ENCODE peak calls at places on chromosomes 7 and 10, in six cellular contexts. One of them, this sample, is unnamed.

GRCh38 chr10:60377955-60378354 is 11.7 kb downstream of the ANK3 start:
- DNase-seq in AG04449: no peak
- DNase-seq in spleen: no peak
- DNase-seq in coronary artery: no peak
- DNase-seq in breast epithelium: no peak
- DNase-seq in Peyer's patch: no peak
- DNase-seq in this sample: no peak

GRCh38 chr10:96565774-96566173 is 21.0 kb downstream of the TM9SF3 start:
- DNase-seq in AG04449: no peak
- DNase-seq in spleen: no peak
- DNase-seq in coronary artery: no peak
- DNase-seq in breast epithelium: no peak
- DNase-seq in Peyer's patch: no peak
- DNase-seq in this sample: peak; percentile 30

GRCh38 chr10:79070611-79071534 is 2.1 kb downstream of the ZMIZ1 start:
- DNase-seq in AG04449: no peak
- DNase-seq in spleen: peak; percentile 90
- DNase-seq in coronary artery: peak; percentile 98
- DNase-seq in breast epithelium: peak; percentile 91
- DNase-seq in Peyer's patch: peak; percentile 94
- DNase-seq in this sample: no peak

GRCh38 chr7:111076205-111076604 is 14.7 kb upstream of the LRRN3 start:
- DNase-seq in AG04449: no peak
- DNase-seq in spleen: no peak
- DNase-seq in coronary artery: no peak
- DNase-seq in breast epithelium: no peak
- DNase-seq in Peyer's patch: no peak
- DNase-seq in this sample: no peak

GRCh38 chr10:96690755-96691730 is 29.3 kb downstream of the PIK3AP1 start:
- DNase-seq in AG04449: no peak
- DNase-seq in spleen: no peak
- DNase-seq in coronary artery: no peak
- DNase-seq in breast epithelium: no peak
- DNase-seq in Peyer's patch: no peak
- DNase-seq in this sample: no peak

GRCh38 chr7:46007990-46008643 is 87.0 kb upstream of the IGFBP3 start:
- DNase-seq in AG04449: no peak
- DNase-seq in spleen: no peak
- DNase-seq in coronary artery: no peak
- DNase-seq in breast epithelium: no peak
- DNase-seq in Peyer's patch: no peak
- DNase-seq in this sample: no peak

GRCh38 chr7:1432411-1433082 is 26.7 kb downstream of the MICALL2 start:
- DNase-seq in AG04449: no peak
- DNase-seq in spleen: peak; percentile 94
- DNase-seq in coronary artery: peak; percentile 82
- DNase-seq in breast epithelium: peak; percentile 74
- DNase-seq in Peyer's patch: peak; percentile 88
- DNase-seq in this sample: no peak

GRCh38 chr10:17075975-17076374 is 53.6 kb downstream of the CUBN start:
- DNase-seq in AG04449: no peak
- DNase-seq in spleen: no peak
- DNase-seq in coronary artery: no peak
- DNase-seq in breast epithelium: no peak
- DNase-seq in Peyer's patch: no peak
- DNase-seq in this sample: no peak

GRCh38 chr7:41698726-41699125 is 4.2 kb downstream of the INHBA start:
- DNase-seq in AG04449: no peak
- DNase-seq in spleen: no peak
- DNase-seq in coronary artery: no peak
- DNase-seq in breast epithelium: no peak
- DNase-seq in Peyer's patch: no peak
- DNase-seq in this sample: no peak

GRCh38 chr10:45261946-45262345 is 53.5 kb downstream of the OR13A1 start:
- DNase-seq in AG04449: no peak
- DNase-seq in spleen: no peak
- DNase-seq in coronary artery: no peak
- DNase-seq in breast epithelium: no peak
- DNase-seq in Peyer's patch: no peak
- DNase-seq in this sample: no peak

GRCh38 chr10:89853796-89854195 is 152.4 kb downstream of the KIF20B start:
- DNase-seq in AG04449: no peak
- DNase-seq in spleen: no peak
- DNase-seq in coronary artery: no peak
- DNase-seq in breast epithelium: no peak
- DNase-seq in Peyer's patch: no peak
- DNase-seq in this sample: no peak

GRCh38 chr7:80711521-80711920 is 73.1 kb downstream of the CD36 start:
- DNase-seq in AG04449: no peak
- DNase-seq in spleen: no peak
- DNase-seq in coronary artery: no peak
- DNase-seq in breast epithelium: no peak
- DNase-seq in Peyer's patch: no peak
- DNase-seq in this sample: no peak

GRCh38 chr7:9507281-9507680 is 1073.9 kb downstream of the NXPH1 start:
- DNase-seq in AG04449: no peak
- DNase-seq in spleen: no peak
- DNase-seq in coronary artery: no peak
- DNase-seq in breast epithelium: no peak
- DNase-seq in Peyer's patch: no peak
- DNase-seq in this sample: no peak

GRCh38 chr7:1225462-1226154 is 7.1 kb upstream of the UNCX start:
- DNase-seq in AG04449: no peak
- DNase-seq in spleen: no peak
- DNase-seq in coronary artery: no peak
- DNase-seq in breast epithelium: no peak
- DNase-seq in Peyer's patch: no peak
- DNase-seq in this sample: no peak

GRCh38 chr7:73623798-73624668 is at the start of gene MLXIPL:
- DNase-seq in AG04449: no peak
- DNase-seq in spleen: peak; percentile 84
- DNase-seq in coronary artery: no peak
- DNase-seq in breast epithelium: peak; percentile 83
- DNase-seq in Peyer's patch: peak; percentile 93
- DNase-seq in this sample: no peak

GRCh38 chr7:101911800-101912705 is 94.6 kb downstream of the CUX1 start:
- DNase-seq in AG04449: no peak
- DNase-seq in spleen: peak; percentile 53
- DNase-seq in coronary artery: no peak
- DNase-seq in breast epithelium: no peak
- DNase-seq in Peyer's patch: peak; percentile 60
- DNase-seq in this sample: no peak

GRCh38 chr10:101207026-101207425 is 22.2 kb downstream of the LBX1 start:
- DNase-seq in AG04449: no peak
- DNase-seq in spleen: no peak
- DNase-seq in coronary artery: no peak
- DNase-seq in breast epithelium: no peak
- DNase-seq in Peyer's patch: no peak
- DNase-seq in this sample: no peak

GRCh38 chr7:19112290-19113000 is 5.0 kb downstream of the TWIST1 start:
- DNase-seq in AG04449: peak; percentile 65
- DNase-seq in spleen: peak; percentile 54
- DNase-seq in coronary artery: no peak
- DNase-seq in breast epithelium: no peak
- DNase-seq in Peyer's patch: no peak
- DNase-seq in this sample: no peak

GRCh38 chr10:124690971-124691370 is 53.2 kb downstream of the FAM53B start:
- DNase-seq in AG04449: no peak
- DNase-seq in spleen: no peak
- DNase-seq in coronary artery: no peak
- DNase-seq in breast epithelium: no peak
- DNase-seq in Peyer's patch: no peak
- DNase-seq in this sample: no peak

GRCh38 chr7:81031243-81031642 is 112.4 kb upstream of the SEMA3C start:
- DNase-seq in AG04449: no peak
- DNase-seq in spleen: no peak
- DNase-seq in coronary artery: no peak
- DNase-seq in breast epithelium: no peak
- DNase-seq in Peyer's patch: no peak
- DNase-seq in this sample: no peak

GRCh38 chr7:155228459-155228845 is 69.2 kb upstream of the INSIG1 start:
- DNase-seq in AG04449: no peak
- DNase-seq in spleen: peak; percentile 63
- DNase-seq in coronary artery: no peak
- DNase-seq in breast epithelium: no peak
- DNase-seq in Peyer's patch: no peak
- DNase-seq in this sample: no peak

GRCh38 chr7:13731643-13732042 is 257.8 kb downstream of the ETV1 start:
- DNase-seq in AG04449: no peak
- DNase-seq in spleen: no peak
- DNase-seq in coronary artery: no peak
- DNase-seq in breast epithelium: no peak
- DNase-seq in Peyer's patch: no peak
- DNase-seq in this sample: no peak

DNA sequence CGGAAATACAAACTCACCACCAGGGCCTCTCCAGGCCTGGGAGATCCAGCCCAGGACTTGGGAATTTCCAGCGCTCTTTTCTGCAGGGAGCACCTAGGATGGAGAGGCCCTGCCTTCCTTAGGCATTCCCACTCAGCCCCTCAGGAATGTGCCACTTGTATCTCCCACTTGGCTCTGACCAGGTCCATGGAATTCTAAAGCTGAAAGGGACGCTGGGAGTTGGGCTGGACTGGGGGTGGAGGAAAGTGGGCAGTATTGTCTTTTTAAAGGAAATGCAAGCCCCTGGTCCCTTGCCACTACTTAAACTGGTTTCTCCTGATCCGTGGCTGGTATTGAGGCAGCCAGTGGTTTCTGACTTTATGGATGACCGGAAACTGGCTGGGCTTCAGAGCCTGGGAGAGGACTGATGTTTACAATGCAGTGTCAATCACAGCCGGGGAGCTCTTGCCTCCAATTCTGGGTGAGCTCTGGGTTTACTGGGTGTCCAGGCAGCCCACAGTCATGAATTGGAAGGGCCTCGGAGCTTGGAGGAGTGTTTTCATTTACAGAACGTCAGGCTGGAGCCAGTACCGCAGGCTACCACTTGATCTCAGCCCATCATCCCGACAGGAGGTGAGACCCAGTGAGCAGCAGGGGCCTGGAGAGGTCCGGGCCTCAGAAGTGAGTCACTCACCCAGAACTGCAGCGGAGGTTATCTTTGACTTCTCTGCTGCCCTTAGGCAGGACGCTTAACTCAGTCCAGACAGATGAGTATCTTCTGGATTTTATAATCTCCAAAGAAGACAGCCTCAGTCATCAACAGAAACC is 27.3 kb downstream of the AGAP3 start:
- DNase-seq in AG04449: peak; percentile 53
- DNase-seq in spleen: no peak
- DNase-seq in coronary artery: no peak
- DNase-seq in breast epithelium: no peak
- DNase-seq in Peyer's patch: no peak
- DNase-seq in this sample: peak; percentile 22
- TF ChIP-seq CTCF in AG04449: peak; percentile 7
- TF ChIP-seq CTCF in spleen: no peak
- TF ChIP-seq CTCF in coronary artery: no peak
- TF ChIP-seq CTCF in breast epithelium: peak; percentile 28
- TF ChIP-seq CTCF in Peyer's patch: no peak
- TF ChIP-seq CTCF in this sample: no peak

DNA sequence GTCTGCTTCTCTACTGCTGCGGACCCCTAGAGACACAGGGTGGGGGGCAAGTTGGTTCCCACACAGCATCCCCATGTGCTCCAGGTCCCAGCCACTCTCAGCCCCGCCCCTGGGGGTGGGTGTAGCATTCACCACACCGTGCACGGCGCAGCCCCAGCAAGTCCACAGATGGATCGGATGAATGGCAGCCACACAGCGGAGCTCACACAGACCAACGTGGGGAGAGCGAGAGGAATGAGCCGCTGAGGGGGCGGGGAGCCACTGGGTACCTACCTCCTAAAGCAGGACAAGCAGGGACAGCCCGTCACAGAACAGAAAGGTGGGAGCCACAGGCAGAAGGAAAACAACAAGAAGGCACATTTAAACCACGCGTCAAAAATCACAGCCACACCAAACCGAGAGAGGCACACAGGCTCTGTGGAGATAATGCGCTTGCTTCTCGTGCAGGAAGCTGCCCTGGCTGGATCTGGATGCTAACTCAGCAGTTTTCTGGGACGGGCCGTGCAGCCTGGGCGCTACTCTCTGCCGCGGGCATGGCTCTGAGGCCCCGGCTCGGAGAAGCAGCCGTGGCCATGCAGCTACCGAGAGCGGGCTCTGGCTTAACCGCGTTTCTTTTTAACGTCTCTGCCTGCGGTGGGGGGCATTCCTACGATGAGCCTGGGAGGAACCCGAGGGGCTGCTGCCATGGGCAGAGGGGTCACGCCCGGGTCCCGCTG is 102.5 kb downstream of the CYTH3 start:
- DNase-seq in AG04449: no peak
- DNase-seq in spleen: no peak
- DNase-seq in coronary artery: no peak
- DNase-seq in breast epithelium: no peak
- DNase-seq in Peyer's patch: no peak
- DNase-seq in this sample: no peak
- H3K4me3 ChIP-seq in AG04449: no peak overlapping the region
- H3K4me3 ChIP-seq in spleen: no peak overlapping the region
- H3K4me3 ChIP-seq in coronary artery: no peak overlapping the region
- H3K4me3 ChIP-seq in breast epithelium: peak overlapping the region; percentile 30
- H3K4me3 ChIP-seq in Peyer's patch: no peak overlapping the region
- H3K4me3 ChIP-seq in this sample: no peak overlapping the region

DNA sequence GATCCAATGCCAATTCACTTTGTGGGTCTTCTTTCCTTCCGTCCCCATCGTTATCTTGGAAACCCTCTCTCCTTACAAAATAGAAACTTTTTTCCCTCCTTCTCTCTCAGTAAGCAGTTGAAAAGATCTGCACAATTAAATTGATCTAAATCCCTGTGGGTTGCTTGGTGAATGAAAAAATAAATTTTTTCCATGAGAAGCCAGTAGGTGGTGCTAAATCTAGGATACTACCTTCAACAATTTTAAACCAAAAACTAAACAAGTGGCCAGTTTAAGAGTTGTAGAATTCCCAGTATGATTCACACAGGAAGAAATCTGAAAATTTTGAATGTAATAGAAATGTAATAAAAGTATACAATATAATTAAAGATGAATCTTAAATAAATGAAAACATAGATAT is 990.3 kb upstream of the ZNF722 start:
- DNase-seq in AG04449: no peak
- DNase-seq in spleen: no peak
- DNase-seq in coronary artery: no peak
- DNase-seq in breast epithelium: no peak
- DNase-seq in Peyer's patch: no peak
- DNase-seq in this sample: no peak
- TF ChIP-seq CTCF in AG04449: no peak
- TF ChIP-seq CTCF in spleen: no peak
- TF ChIP-seq CTCF in coronary artery: no peak
- TF ChIP-seq CTCF in breast epithelium: no peak
- TF ChIP-seq CTCF in Peyer's patch: no peak
- TF ChIP-seq CTCF in this sample: no peak

GRCh38 chr7:96591159-96591899 is 118.3 kb downstream of the SEM1 start:
- DNase-seq in AG04449: no peak
- DNase-seq in spleen: no peak
- DNase-seq in coronary artery: no peak
- DNase-seq in breast epithelium: no peak
- DNase-seq in Peyer's patch: no peak
- DNase-seq in this sample: no peak
- H3K4me3 ChIP-seq in AG04449: no peak overlapping the region
- H3K4me3 ChIP-seq in spleen: no peak overlapping the region
- H3K4me3 ChIP-seq in coronary artery: no peak overlapping the region
- H3K4me3 ChIP-seq in breast epithelium: no peak overlapping the region
- H3K4me3 ChIP-seq in Peyer's patch: no peak overlapping the region
- H3K4me3 ChIP-seq in this sample: no peak overlapping the region

This sample was measured in HFF-Myc.